ENCODE peak calls at places on chromosomes 13 and 19, in five cellular contexts. One of them, this sample, is unnamed.

GRCh38 chr19:41324921-41325639 is 15.1 kb downstream of the CCDC97 start:
- DNase-seq in activated T-helper 2 cell treated with anti-CD3 and anti-CD28 coated beads, Interferon-gamma antibody, Interleukin-2, Interleukin-4, amounts not matched to agents 10 μg/mL and 5 μg/mL and 100 μg/mL, durations not matched to agents 14 hours and 24 hours and 36 hours: no peak
- DNase-seq in stimulated activated CD4-positive, alpha-beta T cell treated with anti-CD3 and anti-CD28 coated beads, Interleukin-1b, Interleukin-23, amount 100 ng/mL, for 24 hours: no peak
- DNase-seq in NCI-H1105 treated with DMSO at 0.1 percent for 48 hours: no peak
- DNase-seq in aorta: peak
- DNase-seq in this sample: no peak

GRCh38 chr19:32318884-32319520 is 26.4 kb upstream of the ZNF507 start:
- DNase-seq in activated T-helper 2 cell treated with anti-CD3 and anti-CD28 coated beads, Interferon-gamma antibody, Interleukin-2, Interleukin-4, amounts not matched to agents 10 μg/mL and 5 μg/mL and 100 μg/mL, durations not matched to agents 14 hours and 24 hours and 36 hours: no peak
- DNase-seq in stimulated activated CD4-positive, alpha-beta T cell treated with anti-CD3 and anti-CD28 coated beads, Interleukin-1b, Interleukin-23, amount 100 ng/mL, for 24 hours: no peak
- DNase-seq in NCI-H1105 treated with DMSO at 0.1 percent for 48 hours: peak
- DNase-seq in aorta: no peak
- DNase-seq in this sample: peak

GRCh38 chr19:5956323-5956722 is 21.6 kb downstream of the RANBP3 start:
- DNase-seq in activated T-helper 2 cell treated with anti-CD3 and anti-CD28 coated beads, Interferon-gamma antibody, Interleukin-2, Interleukin-4, amounts not matched to agents 10 μg/mL and 5 μg/mL and 100 μg/mL, durations not matched to agents 14 hours and 24 hours and 36 hours: no peak
- DNase-seq in stimulated activated CD4-positive, alpha-beta T cell treated with anti-CD3 and anti-CD28 coated beads, Interleukin-1b, Interleukin-23, amount 100 ng/mL, for 24 hours: no peak
- DNase-seq in NCI-H1105 treated with DMSO at 0.1 percent for 48 hours: no peak
- DNase-seq in aorta: no peak
- DNase-seq in this sample: no peak

GRCh38 chr19:18401580-18402112 is 4.2 kb upstream of the LRRC25 start:
- DNase-seq in activated T-helper 2 cell treated with anti-CD3 and anti-CD28 coated beads, Interferon-gamma antibody, Interleukin-2, Interleukin-4, amounts not matched to agents 10 μg/mL and 5 μg/mL and 100 μg/mL, durations not matched to agents 14 hours and 24 hours and 36 hours: no peak
- DNase-seq in stimulated activated CD4-positive, alpha-beta T cell treated with anti-CD3 and anti-CD28 coated beads, Interleukin-1b, Interleukin-23, amount 100 ng/mL, for 24 hours: no peak
- DNase-seq in NCI-H1105 treated with DMSO at 0.1 percent for 48 hours: no peak
- DNase-seq in aorta: peak
- DNase-seq in this sample: no peak

GRCh38 chr13:100301418-100301817 is 212.5 kb downstream of the PCCA start:
- DNase-seq in activated T-helper 2 cell treated with anti-CD3 and anti-CD28 coated beads, Interferon-gamma antibody, Interleukin-2, Interleukin-4, amounts not matched to agents 10 μg/mL and 5 μg/mL and 100 μg/mL, durations not matched to agents 14 hours and 24 hours and 36 hours: no peak
- DNase-seq in stimulated activated CD4-positive, alpha-beta T cell treated with anti-CD3 and anti-CD28 coated beads, Interleukin-1b, Interleukin-23, amount 100 ng/mL, for 24 hours: no peak
- DNase-seq in NCI-H1105 treated with DMSO at 0.1 percent for 48 hours: peak
- DNase-seq in aorta: no peak
- DNase-seq in this sample: no peak

GRCh38 chr19:14166448-14166847 is 30.1 kb upstream of the ASF1B start:
- DNase-seq in activated T-helper 2 cell treated with anti-CD3 and anti-CD28 coated beads, Interferon-gamma antibody, Interleukin-2, Interleukin-4, amounts not matched to agents 10 μg/mL and 5 μg/mL and 100 μg/mL, durations not matched to agents 14 hours and 24 hours and 36 hours: no peak
- DNase-seq in stimulated activated CD4-positive, alpha-beta T cell treated with anti-CD3 and anti-CD28 coated beads, Interleukin-1b, Interleukin-23, amount 100 ng/mL, for 24 hours: no peak
- DNase-seq in NCI-H1105 treated with DMSO at 0.1 percent for 48 hours: no peak
- DNase-seq in aorta: no peak
- DNase-seq in this sample: peak

GRCh38 chr19:32372726-32373613 is 27.6 kb downstream of the ZNF507 start:
- DNase-seq in activated T-helper 2 cell treated with anti-CD3 and anti-CD28 coated beads, Interferon-gamma antibody, Interleukin-2, Interleukin-4, amounts not matched to agents 10 μg/mL and 5 μg/mL and 100 μg/mL, durations not matched to agents 14 hours and 24 hours and 36 hours: no peak
- DNase-seq in stimulated activated CD4-positive, alpha-beta T cell treated with anti-CD3 and anti-CD28 coated beads, Interleukin-1b, Interleukin-23, amount 100 ng/mL, for 24 hours: no peak
- DNase-seq in NCI-H1105 treated with DMSO at 0.1 percent for 48 hours: no peak
- DNase-seq in aorta: no peak
- DNase-seq in this sample: no peak

GRCh38 chr13:37868691-37869505 is 674 bp downstream of the TRPC4 start:
- DNase-seq in activated T-helper 2 cell treated with anti-CD3 and anti-CD28 coated beads, Interferon-gamma antibody, Interleukin-2, Interleukin-4, amounts not matched to agents 10 μg/mL and 5 μg/mL and 100 μg/mL, durations not matched to agents 14 hours and 24 hours and 36 hours: no peak
- DNase-seq in stimulated activated CD4-positive, alpha-beta T cell treated with anti-CD3 and anti-CD28 coated beads, Interleukin-1b, Interleukin-23, amount 100 ng/mL, for 24 hours: no peak
- DNase-seq in NCI-H1105 treated with DMSO at 0.1 percent for 48 hours: no peak
- DNase-seq in aorta: no peak
- DNase-seq in this sample: no peak

GRCh38 chr13:94261163-94261562 is 218.3 kb downstream of the DCT start:
- DNase-seq in activated T-helper 2 cell treated with anti-CD3 and anti-CD28 coated beads, Interferon-gamma antibody, Interleukin-2, Interleukin-4, amounts not matched to agents 10 μg/mL and 5 μg/mL and 100 μg/mL, durations not matched to agents 14 hours and 24 hours and 36 hours: no peak
- DNase-seq in stimulated activated CD4-positive, alpha-beta T cell treated with anti-CD3 and anti-CD28 coated beads, Interleukin-1b, Interleukin-23, amount 100 ng/mL, for 24 hours: no peak
- DNase-seq in NCI-H1105 treated with DMSO at 0.1 percent for 48 hours: no peak
- DNase-seq in aorta: no peak
- DNase-seq in this sample: no peak

GRCh38 chr13:114212096-114212495 is 22.6 kb upstream of the CDC16 start:
- DNase-seq in activated T-helper 2 cell treated with anti-CD3 and anti-CD28 coated beads, Interferon-gamma antibody, Interleukin-2, Interleukin-4, amounts not matched to agents 10 μg/mL and 5 μg/mL and 100 μg/mL, durations not matched to agents 14 hours and 24 hours and 36 hours: no peak
- DNase-seq in stimulated activated CD4-positive, alpha-beta T cell treated with anti-CD3 and anti-CD28 coated beads, Interleukin-1b, Interleukin-23, amount 100 ng/mL, for 24 hours: no peak
- DNase-seq in NCI-H1105 treated with DMSO at 0.1 percent for 48 hours: no peak
- DNase-seq in aorta: no peak
- DNase-seq in this sample: no peak

GRCh38 chr19:56091066-56091490 is 30.0 kb downstream of the ZNF787 start:
- DNase-seq in activated T-helper 2 cell treated with anti-CD3 and anti-CD28 coated beads, Interferon-gamma antibody, Interleukin-2, Interleukin-4, amounts not matched to agents 10 μg/mL and 5 μg/mL and 100 μg/mL, durations not matched to agents 14 hours and 24 hours and 36 hours: no peak
- DNase-seq in stimulated activated CD4-positive, alpha-beta T cell treated with anti-CD3 and anti-CD28 coated beads, Interleukin-1b, Interleukin-23, amount 100 ng/mL, for 24 hours: no peak
- DNase-seq in NCI-H1105 treated with DMSO at 0.1 percent for 48 hours: no peak
- DNase-seq in aorta: no peak
- DNase-seq in this sample: no peak

GRCh38 chr19:32498641-32499200 is 82.3 kb upstream of the PDCD5 start:
- DNase-seq in activated T-helper 2 cell treated with anti-CD3 and anti-CD28 coated beads, Interferon-gamma antibody, Interleukin-2, Interleukin-4, amounts not matched to agents 10 μg/mL and 5 μg/mL and 100 μg/mL, durations not matched to agents 14 hours and 24 hours and 36 hours: no peak
- DNase-seq in stimulated activated CD4-positive, alpha-beta T cell treated with anti-CD3 and anti-CD28 coated beads, Interleukin-1b, Interleukin-23, amount 100 ng/mL, for 24 hours: no peak
- DNase-seq in NCI-H1105 treated with DMSO at 0.1 percent for 48 hours: no peak
- DNase-seq in aorta: no peak
- DNase-seq in this sample: no peak

GRCh38 chr19:9937001-9937411 is 691 bp upstream of the OLFM2 start:
- DNase-seq in activated T-helper 2 cell treated with anti-CD3 and anti-CD28 coated beads, Interferon-gamma antibody, Interleukin-2, Interleukin-4, amounts not matched to agents 10 μg/mL and 5 μg/mL and 100 μg/mL, durations not matched to agents 14 hours and 24 hours and 36 hours: no peak
- DNase-seq in stimulated activated CD4-positive, alpha-beta T cell treated with anti-CD3 and anti-CD28 coated beads, Interleukin-1b, Interleukin-23, amount 100 ng/mL, for 24 hours: no peak
- DNase-seq in NCI-H1105 treated with DMSO at 0.1 percent for 48 hours: no peak
- DNase-seq in aorta: no peak
- DNase-seq in this sample: no peak